ENCODE peak calls at places on chromosome 18, in ten cellular contexts. One of them, this sample, is unnamed.

GRCh38 chr18:79912994-79913831 is 38.2 kb downstream of the SLC66A2 start:
- DNase-seq in IMR-90: no peak
- DNase-seq in GM12865: no peak
- DNase-seq in astrocyte of the spinal cord: no peak
- DNase-seq in GM10248: no peak
- DNase-seq in nephron progenitor cell: no peak
- DNase-seq in AG04450: no peak
- DNase-seq in upper lobe of right lung: peak
- DNase-seq in kidney epithelial cell: no peak
- DNase-seq in uterus: no peak
- DNase-seq in this sample: no peak

GRCh38 chr18:61001138-61001537 is 332.1 kb upstream of the CDH20 start:
- DNase-seq in upper lobe of right lung: no peak
- DNase-seq in IMR-90: no peak
- DNase-seq in GM10248: no peak
- DNase-seq in nephron progenitor cell: no peak
- DNase-seq in uterus: no peak
- DNase-seq in GM12865: no peak
- DNase-seq in astrocyte of the spinal cord: no peak
- DNase-seq in kidney epithelial cell: no peak
- DNase-seq in AG04450: no peak
- DNase-seq in this sample: no peak

GRCh38 chr18:49566217-49566616 is 4.4 kb downstream of the LIPG start:
- DNase-seq in GM10248: no peak
- DNase-seq in astrocyte of the spinal cord: no peak
- DNase-seq in GM12865: no peak
- DNase-seq in AG04450: no peak
- DNase-seq in nephron progenitor cell: no peak
- DNase-seq in IMR-90: no peak
- DNase-seq in uterus: no peak
- DNase-seq in upper lobe of right lung: no peak
- DNase-seq in kidney epithelial cell: no peak
- DNase-seq in this sample: no peak

GRCh38 chr18:76099931-76100457 is 395.0 kb downstream of the ZNF516 start:
- DNase-seq in uterus: no peak
- DNase-seq in AG04450: no peak
- DNase-seq in astrocyte of the spinal cord: no peak
- DNase-seq in kidney epithelial cell: no peak
- DNase-seq in GM12865: no peak
- DNase-seq in IMR-90: no peak
- DNase-seq in nephron progenitor cell: no peak
- DNase-seq in upper lobe of right lung: no peak
- DNase-seq in GM10248: no peak
- DNase-seq in this sample: no peak

GRCh38 chr18:68693091-68693815 is 21.7 kb downstream of the TMX3 start:
- DNase-seq in GM10248: no peak
- DNase-seq in GM12865: no peak
- DNase-seq in IMR-90: no peak
- DNase-seq in nephron progenitor cell: no peak
- DNase-seq in AG04450: no peak
- DNase-seq in upper lobe of right lung: no peak
- DNase-seq in uterus: no peak
- DNase-seq in astrocyte of the spinal cord: no peak
- DNase-seq in kidney epithelial cell: no peak
- DNase-seq in this sample: no peak

GRCh38 chr18:9708882-9709877 is 1.1 kb downstream of the RAB31 start:
- DNase-seq in upper lobe of right lung: peak
- DNase-seq in astrocyte of the spinal cord: no peak
- DNase-seq in AG04450: no peak
- DNase-seq in GM10248: peak
- DNase-seq in kidney epithelial cell: no peak
- DNase-seq in uterus: peak
- DNase-seq in nephron progenitor cell: peak
- DNase-seq in GM12865: peak
- DNase-seq in IMR-90: no peak
- DNase-seq in this sample: peak

GRCh38 chr18:59690216-59691045 is 6.8 kb downstream of the CCBE1 start:
- DNase-seq in kidney epithelial cell: no peak
- DNase-seq in nephron progenitor cell: no peak
- DNase-seq in GM12865: no peak
- DNase-seq in GM10248: no peak
- DNase-seq in upper lobe of right lung: no peak
- DNase-seq in uterus: no peak
- DNase-seq in astrocyte of the spinal cord: no peak
- DNase-seq in AG04450: no peak
- DNase-seq in IMR-90: no peak
- DNase-seq in this sample: no peak

GRCh38 chr18:50453732-50454131 is 78.9 kb downstream of the SKA1 start:
- DNase-seq in AG04450: no peak
- DNase-seq in uterus: no peak
- DNase-seq in astrocyte of the spinal cord: no peak
- DNase-seq in GM10248: no peak
- DNase-seq in IMR-90: no peak
- DNase-seq in nephron progenitor cell: no peak
- DNase-seq in GM12865: no peak
- DNase-seq in kidney epithelial cell: no peak
- DNase-seq in upper lobe of right lung: no peak
- DNase-seq in this sample: no peak

GRCh38 chr18:62506495-62507143 is 16.2 kb upstream of the ZCCHC2 start:
- DNase-seq in kidney epithelial cell: no peak
- DNase-seq in GM10248: no peak
- DNase-seq in uterus: no peak
- DNase-seq in astrocyte of the spinal cord: no peak
- DNase-seq in upper lobe of right lung: no peak
- DNase-seq in IMR-90: no peak
- DNase-seq in AG04450: no peak
- DNase-seq in GM12865: no peak
- DNase-seq in nephron progenitor cell: no peak
- DNase-seq in this sample: no peak

GRCh38 chr18:79802298-79802697 is 4.6 kb downstream of the KCNG2 start:
- DNase-seq in kidney epithelial cell: no peak
- DNase-seq in IMR-90: no peak
- DNase-seq in GM10248: no peak
- DNase-seq in uterus: no peak
- DNase-seq in AG04450: no peak
- DNase-seq in upper lobe of right lung: peak
- DNase-seq in nephron progenitor cell: no peak
- DNase-seq in GM12865: no peak
- DNase-seq in astrocyte of the spinal cord: no peak
- DNase-seq in this sample: no peak

GRCh38 chr18:62144338-62144737 is 42.5 kb downstream of the PIGN start:
- DNase-seq in kidney epithelial cell: no peak
- DNase-seq in IMR-90: no peak
- DNase-seq in AG04450: no peak
- DNase-seq in astrocyte of the spinal cord: no peak
- DNase-seq in GM10248: no peak
- DNase-seq in GM12865: no peak
- DNase-seq in nephron progenitor cell: no peak
- DNase-seq in upper lobe of right lung: no peak
- DNase-seq in uterus: no peak
- DNase-seq in this sample: no peak

GRCh38 chr18:59915606-59916005 is 15.8 kb downstream of the PMAIP1 start:
- DNase-seq in IMR-90: peak
- DNase-seq in uterus: no peak
- DNase-seq in kidney epithelial cell: no peak
- DNase-seq in astrocyte of the spinal cord: no peak
- DNase-seq in upper lobe of right lung: no peak
- DNase-seq in GM12865: no peak
- DNase-seq in nephron progenitor cell: no peak
- DNase-seq in AG04450: no peak
- DNase-seq in GM10248: no peak
- DNase-seq in this sample: no peak

DNA sequence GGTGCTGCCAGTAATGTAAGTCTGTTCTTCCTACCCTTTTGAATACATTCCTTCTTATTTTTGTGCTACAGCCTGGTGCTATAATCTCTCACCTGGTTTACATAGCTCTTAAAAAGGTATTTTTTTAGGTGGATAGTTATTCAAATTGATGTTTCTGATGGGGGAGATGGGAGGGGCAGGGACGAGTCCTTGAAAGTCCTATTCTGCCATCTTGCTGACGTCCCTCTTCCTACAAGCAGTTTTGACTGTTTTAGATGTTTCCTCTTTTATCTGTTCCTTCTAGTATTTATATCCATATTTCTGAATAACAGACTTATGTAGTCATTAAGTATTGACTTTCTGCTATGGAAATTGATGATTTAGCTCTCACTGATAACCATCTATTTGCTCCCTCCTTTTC is 256.4 kb downstream of the KIAA1328 start:
- DNase-seq in GM12865: no peak
- DNase-seq in GM10248: no peak
- DNase-seq in kidney epithelial cell: no peak
- DNase-seq in uterus: no peak
- DNase-seq in IMR-90: no peak
- DNase-seq in nephron progenitor cell: no peak
- DNase-seq in astrocyte of the spinal cord: no peak
- DNase-seq in upper lobe of right lung: no peak
- DNase-seq in AG04450: no peak
- DNase-seq in this sample: no peak
- TF ChIP-seq CTCF in GM12865: no peak
- TF ChIP-seq CTCF in GM10248: no peak
- TF ChIP-seq CTCF in kidney epithelial cell: no peak
- TF ChIP-seq CTCF in uterus: no peak
- TF ChIP-seq CTCF in IMR-90: no peak
- TF ChIP-seq CTCF in nephron progenitor cell: no peak
- TF ChIP-seq CTCF in astrocyte of the spinal cord: no peak
- TF ChIP-seq CTCF in upper lobe of right lung: no peak
- TF ChIP-seq CTCF in AG04450: no peak
- TF ChIP-seq CTCF in this sample: no peak

DNA sequence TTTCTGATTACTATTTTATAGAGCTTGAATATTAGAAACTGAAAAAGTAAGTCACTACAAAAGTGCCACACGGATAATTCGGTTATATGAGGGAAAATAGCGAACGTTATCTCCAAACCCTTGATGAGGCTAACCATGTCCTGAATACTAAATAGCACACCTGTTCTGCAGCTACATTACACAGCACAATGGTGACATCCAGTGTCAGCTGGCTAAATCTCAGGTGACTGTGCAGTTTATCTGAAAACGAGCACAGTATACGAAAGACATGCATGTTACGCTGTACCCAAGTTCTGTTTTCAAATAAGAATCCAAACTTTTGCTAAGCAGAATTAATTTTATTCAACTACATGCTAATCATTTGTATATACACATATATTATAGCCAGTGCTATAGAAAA is 9.0 kb downstream of the CCDC68 start:
- DNase-seq in uterus: no peak
- DNase-seq in GM12865: no peak
- DNase-seq in astrocyte of the spinal cord: no peak
- DNase-seq in GM10248: no peak
- DNase-seq in nephron progenitor cell: no peak
- DNase-seq in IMR-90: no peak
- DNase-seq in upper lobe of right lung: no peak
- DNase-seq in kidney epithelial cell: no peak
- DNase-seq in AG04450: no peak
- DNase-seq in this sample: no peak
- TF ChIP-seq CTCF in uterus: no peak
- TF ChIP-seq CTCF in GM12865: peak
- TF ChIP-seq CTCF in astrocyte of the spinal cord: no peak
- TF ChIP-seq CTCF in GM10248: no peak
- TF ChIP-seq CTCF in nephron progenitor cell: no peak
- TF ChIP-seq CTCF in IMR-90: no peak
- TF ChIP-seq CTCF in upper lobe of right lung: peak
- TF ChIP-seq CTCF in kidney epithelial cell: no peak
- TF ChIP-seq CTCF in AG04450: no peak
- TF ChIP-seq CTCF in this sample: no peak

GRCh38 chr18:32469190-32469611 is 1.5 kb downstream of the GAREM1 start:
- DNase-seq in uterus: peak
- DNase-seq in AG04450: no peak
- DNase-seq in nephron progenitor cell: peak
- DNase-seq in astrocyte of the spinal cord: peak
- DNase-seq in IMR-90: peak
- DNase-seq in GM12865: no peak
- DNase-seq in upper lobe of right lung: no peak
- DNase-seq in GM10248: no peak
- DNase-seq in kidney epithelial cell: peak
- DNase-seq in this sample: peak
- TF ChIP-seq CTCF in uterus: peak
- TF ChIP-seq CTCF in AG04450: peak
- TF ChIP-seq CTCF in nephron progenitor cell: peak
- TF ChIP-seq CTCF in astrocyte of the spinal cord: peak
- TF ChIP-seq CTCF in IMR-90: no peak
- TF ChIP-seq CTCF in GM12865: no peak
- TF ChIP-seq CTCF in upper lobe of right lung: peak
- TF ChIP-seq CTCF in GM10248: no peak
- TF ChIP-seq CTCF in kidney epithelial cell: peak
- TF ChIP-seq CTCF in this sample: no peak

GRCh38 chr18:77127769-77128671 is 4.6 kb downstream of the MBP start:
- DNase-seq in AG04450: peak
- DNase-seq in GM12865: peak
- DNase-seq in upper lobe of right lung: no peak
- DNase-seq in GM10248: no peak
- DNase-seq in kidney epithelial cell: peak
- DNase-seq in nephron progenitor cell: no peak
- DNase-seq in astrocyte of the spinal cord: peak
- DNase-seq in uterus: no peak
- DNase-seq in IMR-90: peak
- DNase-seq in this sample: no peak

GRCh38 chr18:77119851-77120491 is 12.6 kb downstream of the MBP start:
- DNase-seq in GM12865: no peak
- DNase-seq in astrocyte of the spinal cord: no peak
- DNase-seq in GM10248: no peak
- DNase-seq in uterus: no peak
- DNase-seq in upper lobe of right lung: no peak
- DNase-seq in IMR-90: no peak
- DNase-seq in AG04450: no peak
- DNase-seq in kidney epithelial cell: no peak
- DNase-seq in nephron progenitor cell: no peak
- DNase-seq in this sample: no peak

GRCh38 chr18:77129150-77129551 is 3.4 kb downstream of the MBP start:
- DNase-seq in IMR-90: peak
- DNase-seq in uterus: peak
- DNase-seq in GM10248: no peak
- DNase-seq in astrocyte of the spinal cord: peak
- DNase-seq in GM12865: no peak
- DNase-seq in AG04450: peak
- DNase-seq in kidney epithelial cell: peak
- DNase-seq in nephron progenitor cell: no peak
- DNase-seq in upper lobe of right lung: no peak
- DNase-seq in this sample: no peak

GRCh38 chr18:77123313-77124231 is 9.0 kb downstream of the MBP start:
- DNase-seq in IMR-90: no peak
- DNase-seq in nephron progenitor cell: no peak
- DNase-seq in AG04450: no peak
- DNase-seq in astrocyte of the spinal cord: no peak
- DNase-seq in GM10248: no peak
- DNase-seq in GM12865: peak
- DNase-seq in uterus: no peak
- DNase-seq in kidney epithelial cell: no peak
- DNase-seq in upper lobe of right lung: no peak
- DNase-seq in this sample: no peak

DNA sequence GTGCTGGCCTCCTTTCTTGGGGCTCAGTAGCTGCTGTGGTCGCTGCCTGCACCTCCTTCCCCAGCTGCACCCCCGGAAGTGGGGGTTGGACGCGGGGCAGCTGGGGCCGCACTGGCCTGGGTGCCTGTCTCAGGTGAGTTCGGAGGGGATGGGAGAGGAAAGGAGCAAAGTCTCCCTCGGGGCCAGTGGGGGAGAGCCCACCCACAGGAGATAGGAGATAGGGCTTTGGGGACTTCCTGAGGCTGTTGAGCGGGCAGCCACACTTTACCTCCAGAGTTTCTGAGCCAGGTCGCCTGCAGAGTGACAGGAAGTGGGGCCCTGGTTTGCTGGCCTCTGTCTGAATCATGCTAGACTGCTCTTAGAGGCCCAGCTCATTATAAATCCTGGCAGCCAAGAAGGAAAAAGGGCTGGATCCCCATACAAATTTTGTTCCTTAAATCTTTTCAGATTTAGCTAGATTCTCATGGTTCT is 8.1 kb downstream of the MBP start:
- DNase-seq in astrocyte of the spinal cord: peak
- DNase-seq in upper lobe of right lung: no peak
- DNase-seq in GM10248: peak
- DNase-seq in uterus: no peak
- DNase-seq in AG04450: no peak
- DNase-seq in kidney epithelial cell: no peak
- DNase-seq in GM12865: peak
- DNase-seq in nephron progenitor cell: no peak
- DNase-seq in IMR-90: no peak
- DNase-seq in this sample: no peak
- TF ChIP-seq CTCF in astrocyte of the spinal cord: no peak
- TF ChIP-seq CTCF in upper lobe of right lung: no peak
- TF ChIP-seq CTCF in GM10248: no peak
- TF ChIP-seq CTCF in uterus: no peak
- TF ChIP-seq CTCF in AG04450: no peak
- TF ChIP-seq CTCF in kidney epithelial cell: no peak
- TF ChIP-seq CTCF in GM12865: no peak
- TF ChIP-seq CTCF in nephron progenitor cell: no peak
- TF ChIP-seq CTCF in IMR-90: no peak
- TF ChIP-seq CTCF in this sample: no peak

This sample was measured in endothelial cell.